ENCODE peak calls at places on chromosome 5, in five cellular contexts. One of them, this sample, is unnamed.
A peak's percentile ranks its signal among the peaks of the same experiment; 100 is the strongest.

GRCh38 chr5:37971483-37972024 is 131.7 kb upstream of the GDNF start:
- DNase-seq in activated T-helper 1 cell treated with anti-CD3 and anti-CD28 coated beads, Interleukin-2, amount 50 U/mL, for 16 hours: no peak
- DNase-seq in MM.1S: no peak
- DNase-seq in NCI-H1092 treated with DMSO at 0.1 percent for 48 hours: no peak
- DNase-seq in heart right ventricle: no peak
- DNase-seq in this sample: no peak

GRCh38 chr5:68499952-68500351 is 284.4 kb downstream of the PIK3R1 start:
- DNase-seq in activated T-helper 1 cell treated with anti-CD3 and anti-CD28 coated beads, Interleukin-2, amount 50 U/mL, for 16 hours: no peak
- DNase-seq in MM.1S: no peak
- DNase-seq in NCI-H1092 treated with DMSO at 0.1 percent for 48 hours: no peak
- DNase-seq in heart right ventricle: no peak
- DNase-seq in this sample: no peak

GRCh38 chr5:121430538-121430937 is 421.1 kb upstream of the FTMT start:
- DNase-seq in NCI-H1092 treated with DMSO at 0.1 percent for 48 hours: no peak
- DNase-seq in MM.1S: no peak
- DNase-seq in heart right ventricle: no peak
- DNase-seq in activated T-helper 1 cell treated with anti-CD3 and anti-CD28 coated beads, Interleukin-2, amount 50 U/mL, for 16 hours: no peak
- DNase-seq in this sample: no peak

GRCh38 chr5:147092044-147092443 is 142.8 kb upstream of the STK32A start:
- DNase-seq in heart right ventricle: no peak
- DNase-seq in NCI-H1092 treated with DMSO at 0.1 percent for 48 hours: no peak
- DNase-seq in activated T-helper 1 cell treated with anti-CD3 and anti-CD28 coated beads, Interleukin-2, amount 50 U/mL, for 16 hours: no peak
- DNase-seq in MM.1S: no peak
- DNase-seq in this sample: no peak

GRCh38 chr5:124310453-124310852 is 436.0 kb downstream of the ZNF608 start:
- DNase-seq in activated T-helper 1 cell treated with anti-CD3 and anti-CD28 coated beads, Interleukin-2, amount 50 U/mL, for 16 hours: no peak
- DNase-seq in MM.1S: no peak
- DNase-seq in heart right ventricle: no peak
- DNase-seq in NCI-H1092 treated with DMSO at 0.1 percent for 48 hours: no peak
- DNase-seq in this sample: no peak

GRCh38 chr5:83955916-83956315 is 235.3 kb upstream of the HAPLN1 start:
- DNase-seq in activated T-helper 1 cell treated with anti-CD3 and anti-CD28 coated beads, Interleukin-2, amount 50 U/mL, for 16 hours: no peak
- DNase-seq in heart right ventricle: no peak
- DNase-seq in MM.1S: no peak
- DNase-seq in NCI-H1092 treated with DMSO at 0.1 percent for 48 hours: no peak
- DNase-seq in this sample: no peak

GRCh38 chr5:2094616-2094995 is 211.9 kb upstream of the IRX4 start:
- DNase-seq in MM.1S: no peak
- DNase-seq in activated T-helper 1 cell treated with anti-CD3 and anti-CD28 coated beads, Interleukin-2, amount 50 U/mL, for 16 hours: no peak
- DNase-seq in NCI-H1092 treated with DMSO at 0.1 percent for 48 hours: no peak
- DNase-seq in heart right ventricle: no peak
- DNase-seq in this sample: no peak

GRCh38 chr5:127097288-127097687 is 24.0 kb upstream of the C5orf63 start:
- DNase-seq in activated T-helper 1 cell treated with anti-CD3 and anti-CD28 coated beads, Interleukin-2, amount 50 U/mL, for 16 hours: no peak
- DNase-seq in heart right ventricle: no peak
- DNase-seq in NCI-H1092 treated with DMSO at 0.1 percent for 48 hours: no peak
- DNase-seq in MM.1S: no peak
- DNase-seq in this sample: no peak

GRCh38 chr5:14588758-14589543 is 7.4 kb downstream of the OTULINL start:
- DNase-seq in heart right ventricle: no peak
- DNase-seq in MM.1S: no peak
- DNase-seq in NCI-H1092 treated with DMSO at 0.1 percent for 48 hours: peak; percentile 22
- DNase-seq in activated T-helper 1 cell treated with anti-CD3 and anti-CD28 coated beads, Interleukin-2, amount 50 U/mL, for 16 hours: no peak
- DNase-seq in this sample: no peak

GRCh38 chr5:139481580-139482049 is 943 bp downstream of the STING1 start:
- DNase-seq in activated T-helper 1 cell treated with anti-CD3 and anti-CD28 coated beads, Interleukin-2, amount 50 U/mL, for 16 hours: no peak
- DNase-seq in heart right ventricle: peak; percentile 31
- DNase-seq in MM.1S: no peak
- DNase-seq in NCI-H1092 treated with DMSO at 0.1 percent for 48 hours: no peak
- DNase-seq in this sample: no peak

GRCh38 chr5:115246361-115246991 is 16.2 kb downstream of the PGGT1B start:
- DNase-seq in heart right ventricle: no peak
- DNase-seq in NCI-H1092 treated with DMSO at 0.1 percent for 48 hours: peak; percentile 45
- DNase-seq in MM.1S: peak; percentile 44
- DNase-seq in activated T-helper 1 cell treated with anti-CD3 and anti-CD28 coated beads, Interleukin-2, amount 50 U/mL, for 16 hours: no peak
- DNase-seq in this sample: no peak

GRCh38 chr5:98314262-98314661 is 459.2 kb upstream of the RGMB start:
- DNase-seq in heart right ventricle: no peak
- DNase-seq in NCI-H1092 treated with DMSO at 0.1 percent for 48 hours: no peak
- DNase-seq in MM.1S: no peak
- DNase-seq in activated T-helper 1 cell treated with anti-CD3 and anti-CD28 coated beads, Interleukin-2, amount 50 U/mL, for 16 hours: no peak
- DNase-seq in this sample: no peak

GRCh38 chr5:135497971-135498661 is 37.6 kb downstream of the NEUROG1 start:
- DNase-seq in MM.1S: no peak
- DNase-seq in activated T-helper 1 cell treated with anti-CD3 and anti-CD28 coated beads, Interleukin-2, amount 50 U/mL, for 16 hours: no peak
- DNase-seq in heart right ventricle: no peak
- DNase-seq in NCI-H1092 treated with DMSO at 0.1 percent for 48 hours: no peak
- DNase-seq in this sample: no peak

GRCh38 chr5:176697267-176697928 is 50.1 kb downstream of the TSPAN17 start:
- DNase-seq in NCI-H1092 treated with DMSO at 0.1 percent for 48 hours: no peak
- DNase-seq in MM.1S: no peak
- DNase-seq in activated T-helper 1 cell treated with anti-CD3 and anti-CD28 coated beads, Interleukin-2, amount 50 U/mL, for 16 hours: no peak
- DNase-seq in heart right ventricle: no peak
- DNase-seq in this sample: no peak

GRCh38 chr5:107543868-107544267 is 126.9 kb downstream of the EFNA5 start:
- DNase-seq in NCI-H1092 treated with DMSO at 0.1 percent for 48 hours: no peak
- DNase-seq in heart right ventricle: no peak
- DNase-seq in MM.1S: no peak
- DNase-seq in activated T-helper 1 cell treated with anti-CD3 and anti-CD28 coated beads, Interleukin-2, amount 50 U/mL, for 16 hours: no peak
- DNase-seq in this sample: no peak

GRCh38 chr5:33212439-33212838 is 228.3 kb upstream of the TARS1 start:
- DNase-seq in heart right ventricle: no peak
- DNase-seq in NCI-H1092 treated with DMSO at 0.1 percent for 48 hours: no peak
- DNase-seq in activated T-helper 1 cell treated with anti-CD3 and anti-CD28 coated beads, Interleukin-2, amount 50 U/mL, for 16 hours: no peak
- DNase-seq in MM.1S: no peak
- DNase-seq in this sample: no peak

GRCh38 chr5:81164466-81164865 is 68.7 kb upstream of the CKMT2 start:
- DNase-seq in NCI-H1092 treated with DMSO at 0.1 percent for 48 hours: no peak
- DNase-seq in activated T-helper 1 cell treated with anti-CD3 and anti-CD28 coated beads, Interleukin-2, amount 50 U/mL, for 16 hours: no peak
- DNase-seq in heart right ventricle: no peak
- DNase-seq in MM.1S: no peak
- DNase-seq in this sample: no peak

GRCh38 chr5:64339776-64340175 is 166.0 kb upstream of the RGS7BP start:
- DNase-seq in MM.1S: no peak
- DNase-seq in heart right ventricle: no peak
- DNase-seq in NCI-H1092 treated with DMSO at 0.1 percent for 48 hours: no peak
- DNase-seq in activated T-helper 1 cell treated with anti-CD3 and anti-CD28 coated beads, Interleukin-2, amount 50 U/mL, for 16 hours: no peak
- DNase-seq in this sample: no peak

GRCh38 chr5:13567819-13568218 is 376.7 kb downstream of the DNAH5 start:
- DNase-seq in activated T-helper 1 cell treated with anti-CD3 and anti-CD28 coated beads, Interleukin-2, amount 50 U/mL, for 16 hours: no peak
- DNase-seq in MM.1S: no peak
- DNase-seq in heart right ventricle: no peak
- DNase-seq in NCI-H1092 treated with DMSO at 0.1 percent for 48 hours: no peak
- DNase-seq in this sample: no peak

GRCh38 chr5:134603059-134603458 is 29.6 kb downstream of the SAR1B start:
- DNase-seq in heart right ventricle: no peak
- DNase-seq in MM.1S: no peak
- DNase-seq in NCI-H1092 treated with DMSO at 0.1 percent for 48 hours: no peak
- DNase-seq in activated T-helper 1 cell treated with anti-CD3 and anti-CD28 coated beads, Interleukin-2, amount 50 U/mL, for 16 hours: no peak
- DNase-seq in this sample: no peak

GRCh38 chr5:132662925-132663770 is 5.2 kb downstream of the IL13 start:
- DNase-seq in NCI-H1092 treated with DMSO at 0.1 percent for 48 hours: no peak
- DNase-seq in MM.1S: no peak
- DNase-seq in activated T-helper 1 cell treated with anti-CD3 and anti-CD28 coated beads, Interleukin-2, amount 50 U/mL, for 16 hours: no peak
- DNase-seq in heart right ventricle: no peak
- DNase-seq in this sample: no peak

GRCh38 chr5:168765220-168766037 is 186.3 kb upstream of the PANK3 start:
- DNase-seq in heart right ventricle: peak; percentile 28
- DNase-seq in MM.1S: no peak
- DNase-seq in NCI-H1092 treated with DMSO at 0.1 percent for 48 hours: no peak
- DNase-seq in activated T-helper 1 cell treated with anti-CD3 and anti-CD28 coated beads, Interleukin-2, amount 50 U/mL, for 16 hours: no peak
- DNase-seq in this sample: no peak

GRCh38 chr5:126875303-126875785 is 98.4 kb downstream of the LMNB1 start:
- DNase-seq in NCI-H1092 treated with DMSO at 0.1 percent for 48 hours: no peak
- DNase-seq in heart right ventricle: no peak
- DNase-seq in activated T-helper 1 cell treated with anti-CD3 and anti-CD28 coated beads, Interleukin-2, amount 50 U/mL, for 16 hours: no peak
- DNase-seq in MM.1S: no peak
- DNase-seq in this sample: no peak

GRCh38 chr5:102681403-102681983 is 73.6 kb upstream of the PAM start:
- DNase-seq in heart right ventricle: peak; percentile 35
- DNase-seq in activated T-helper 1 cell treated with anti-CD3 and anti-CD28 coated beads, Interleukin-2, amount 50 U/mL, for 16 hours: peak; percentile 20
- DNase-seq in MM.1S: peak; percentile 67
- DNase-seq in NCI-H1092 treated with DMSO at 0.1 percent for 48 hours: peak; percentile 53
- DNase-seq in this sample: peak; percentile 74

GRCh38 chr5:53422539-53422938 is 57.9 kb upstream of the FST start:
- DNase-seq in heart right ventricle: no peak
- DNase-seq in NCI-H1092 treated with DMSO at 0.1 percent for 48 hours: no peak
- DNase-seq in activated T-helper 1 cell treated with anti-CD3 and anti-CD28 coated beads, Interleukin-2, amount 50 U/mL, for 16 hours: no peak
- DNase-seq in MM.1S: no peak
- DNase-seq in this sample: no peak

GRCh38 chr5:15073453-15073852 is 201.9 kb upstream of the ANKH start:
- DNase-seq in activated T-helper 1 cell treated with anti-CD3 and anti-CD28 coated beads, Interleukin-2, amount 50 U/mL, for 16 hours: no peak
- DNase-seq in NCI-H1092 treated with DMSO at 0.1 percent for 48 hours: no peak
- DNase-seq in MM.1S: no peak
- DNase-seq in heart right ventricle: no peak
- DNase-seq in this sample: no peak

GRCh38 chr5:7869474-7870136 is 657 bp downstream of the MTRR start:
- DNase-seq in NCI-H1092 treated with DMSO at 0.1 percent for 48 hours: peak; percentile 18
- DNase-seq in MM.1S: peak; percentile 74
- DNase-seq in heart right ventricle: peak; percentile 23
- DNase-seq in activated T-helper 1 cell treated with anti-CD3 and anti-CD28 coated beads, Interleukin-2, amount 50 U/mL, for 16 hours: no peak
- DNase-seq in this sample: no peak

GRCh38 chr5:1208221-1208742 is 6.9 kb downstream of the SLC6A19 start:
- DNase-seq in MM.1S: no peak
- DNase-seq in NCI-H1092 treated with DMSO at 0.1 percent for 48 hours: peak; percentile 14
- DNase-seq in heart right ventricle: peak; percentile 9
- DNase-seq in activated T-helper 1 cell treated with anti-CD3 and anti-CD28 coated beads, Interleukin-2, amount 50 U/mL, for 16 hours: no peak
- DNase-seq in this sample: peak; percentile 47

GRCh38 chr5:39426136-39426535 is 1.4 kb upstream of the DAB2 start:
- DNase-seq in activated T-helper 1 cell treated with anti-CD3 and anti-CD28 coated beads, Interleukin-2, amount 50 U/mL, for 16 hours: no peak
- DNase-seq in NCI-H1092 treated with DMSO at 0.1 percent for 48 hours: no peak
- DNase-seq in MM.1S: no peak
- DNase-seq in heart right ventricle: no peak
- DNase-seq in this sample: no peak

GRCh38 chr5:77080905-77081304 is 6.2 kb downstream of the ZBED3 start:
- DNase-seq in heart right ventricle: no peak
- DNase-seq in activated T-helper 1 cell treated with anti-CD3 and anti-CD28 coated beads, Interleukin-2, amount 50 U/mL, for 16 hours: no peak
- DNase-seq in NCI-H1092 treated with DMSO at 0.1 percent for 48 hours: peak; percentile 68
- DNase-seq in MM.1S: no peak
- DNase-seq in this sample: no peak

GRCh38 chr5:9558319-9558965 is 12.6 kb upstream of the SEMA5A start:
- DNase-seq in MM.1S: no peak
- DNase-seq in activated T-helper 1 cell treated with anti-CD3 and anti-CD28 coated beads, Interleukin-2, amount 50 U/mL, for 16 hours: no peak
- DNase-seq in heart right ventricle: no peak
- DNase-seq in NCI-H1092 treated with DMSO at 0.1 percent for 48 hours: no peak
- DNase-seq in this sample: no peak

GRCh38 chr5:77990020-77990419 is 213.9 kb upstream of the TBCA start:
- DNase-seq in NCI-H1092 treated with DMSO at 0.1 percent for 48 hours: no peak
- DNase-seq in heart right ventricle: no peak
- DNase-seq in MM.1S: no peak
- DNase-seq in activated T-helper 1 cell treated with anti-CD3 and anti-CD28 coated beads, Interleukin-2, amount 50 U/mL, for 16 hours: no peak
- DNase-seq in this sample: no peak

This sample was measured in pancreas.